ENCODE peak calls at places on chromosomes 4 and X, in eight cellular contexts. One of them, this sample, is unnamed.

GRCh38 chr4:138634915-138635314 is 380.7 kb upstream of the NOCT start:
- ATAC-seq in GM12878: no peak
- ATAC-seq in Panc1: no peak
- ATAC-seq in GM23338: no peak
- ATAC-seq in HepG2: no peak
- ATAC-seq in HCT116: no peak
- ATAC-seq in upper lobe of left lung: no peak
- ATAC-seq in K562: no peak
- ATAC-seq in this sample: no peak

GRCh38 chrX:23879380-23880090 is 28.2 kb downstream of the APOO start:
- ATAC-seq in upper lobe of left lung: no peak
- ATAC-seq in HCT116: no peak
- ATAC-seq in Panc1: no peak
- ATAC-seq in K562: no peak
- ATAC-seq in GM12878: no peak
- ATAC-seq in GM23338: no peak
- ATAC-seq in HepG2: no peak
- ATAC-seq in this sample: no peak

GRCh38 chr4:67236793-67237192 is 308.5 kb downstream of the CENPC start:
- ATAC-seq in HCT116: no peak
- ATAC-seq in upper lobe of left lung: no peak
- ATAC-seq in GM12878: no peak
- ATAC-seq in Panc1: no peak
- ATAC-seq in K562: peak
- ATAC-seq in GM23338: no peak
- ATAC-seq in HepG2: peak
- ATAC-seq in this sample: no peak

GRCh38 chrX:154513662-154514204 is 2.3 kb downstream of the FAM3A start:
- ATAC-seq in upper lobe of left lung: no peak
- ATAC-seq in GM23338: no peak
- ATAC-seq in HepG2: no peak
- ATAC-seq in GM12878: no peak
- ATAC-seq in K562: no peak
- ATAC-seq in HCT116: no peak
- ATAC-seq in Panc1: no peak
- ATAC-seq in this sample: no peak

GRCh38 chr4:151922306-151922705 is 161.5 kb upstream of the GATB start:
- ATAC-seq in upper lobe of left lung: no peak
- ATAC-seq in K562: no peak
- ATAC-seq in GM12878: no peak
- ATAC-seq in HCT116: no peak
- ATAC-seq in Panc1: no peak
- ATAC-seq in GM23338: no peak
- ATAC-seq in HepG2: no peak
- ATAC-seq in this sample: no peak

GRCh38 chrX:120235284-120235683 is 15.3 kb upstream of the ZBTB33 start:
- ATAC-seq in GM12878: no peak
- ATAC-seq in HCT116: no peak
- ATAC-seq in GM23338: no peak
- ATAC-seq in K562: no peak
- ATAC-seq in upper lobe of left lung: no peak
- ATAC-seq in Panc1: no peak
- ATAC-seq in HepG2: no peak
- ATAC-seq in this sample: no peak

GRCh38 chrX:132818638-132819037 is 139.8 kb downstream of the HS6ST2 start:
- ATAC-seq in K562: no peak
- ATAC-seq in HepG2: no peak
- ATAC-seq in upper lobe of left lung: no peak
- ATAC-seq in GM23338: peak
- ATAC-seq in Panc1: no peak
- ATAC-seq in HCT116: no peak
- ATAC-seq in GM12878: no peak
- ATAC-seq in this sample: no peak

GRCh38 chrX:77564824-77565223 is 117.6 kb downstream of the FGF16 start:
- ATAC-seq in K562: no peak
- ATAC-seq in GM23338: no peak
- ATAC-seq in GM12878: no peak
- ATAC-seq in HepG2: no peak
- ATAC-seq in HCT116: no peak
- ATAC-seq in Panc1: no peak
- ATAC-seq in upper lobe of left lung: no peak
- ATAC-seq in this sample: no peak

GRCh38 chr4:16837475-16837874 is 61.0 kb downstream of the LDB2 start:
- ATAC-seq in upper lobe of left lung: no peak
- ATAC-seq in GM23338: no peak
- ATAC-seq in K562: no peak
- ATAC-seq in HCT116: no peak
- ATAC-seq in HepG2: no peak
- ATAC-seq in GM12878: no peak
- ATAC-seq in Panc1: no peak
- ATAC-seq in this sample: no peak

GRCh38 chr4:98204236-98204553 is 57.0 kb upstream of the RAP1GDS1 start:
- ATAC-seq in GM23338: no peak
- ATAC-seq in Panc1: no peak
- ATAC-seq in HepG2: no peak
- ATAC-seq in upper lobe of left lung: no peak
- ATAC-seq in K562: no peak
- ATAC-seq in GM12878: peak
- ATAC-seq in HCT116: no peak
- ATAC-seq in this sample: no peak

GRCh38 chrX:44958480-44958879 is 85.5 kb downstream of the KDM6A start:
- ATAC-seq in upper lobe of left lung: no peak
- ATAC-seq in K562: no peak
- ATAC-seq in HepG2: no peak
- ATAC-seq in Panc1: no peak
- ATAC-seq in GM12878: no peak
- ATAC-seq in GM23338: no peak
- ATAC-seq in HCT116: no peak
- ATAC-seq in this sample: no peak

GRCh38 chrX:65607070-65607742 is 60.2 kb upstream of the MSN start:
- ATAC-seq in Panc1: no peak
- ATAC-seq in HepG2: no peak
- ATAC-seq in HCT116: no peak
- ATAC-seq in K562: no peak
- ATAC-seq in GM23338: no peak
- ATAC-seq in GM12878: peak
- ATAC-seq in upper lobe of left lung: no peak
- ATAC-seq in this sample: no peak

GRCh38 chr4:107977966-107978705 is 11.6 kb upstream of the HADH start:
- ATAC-seq in upper lobe of left lung: no peak
- ATAC-seq in GM12878: no peak
- ATAC-seq in HepG2: peak
- ATAC-seq in K562: no peak
- ATAC-seq in HCT116: no peak
- ATAC-seq in GM23338: no peak
- ATAC-seq in Panc1: no peak
- ATAC-seq in this sample: no peak

GRCh38 chr4:91279899-91280298 is 1023.9 kb upstream of the GRID2 start:
- ATAC-seq in Panc1: no peak
- ATAC-seq in upper lobe of left lung: no peak
- ATAC-seq in HepG2: no peak
- ATAC-seq in GM12878: no peak
- ATAC-seq in HCT116: no peak
- ATAC-seq in GM23338: no peak
- ATAC-seq in K562: no peak
- ATAC-seq in this sample: no peak

GRCh38 chr4:70688795-70689231 is 481 bp downstream of the UTP3 start:
- ATAC-seq in HepG2: peak
- ATAC-seq in upper lobe of left lung: peak
- ATAC-seq in GM12878: peak
- ATAC-seq in Panc1: peak
- ATAC-seq in HCT116: peak
- ATAC-seq in GM23338: peak
- ATAC-seq in K562: peak
- ATAC-seq in this sample: no peak

GRCh38 chr4:61540944-61541343 is 340.8 kb downstream of the ADGRL3 start:
- ATAC-seq in HCT116: no peak
- ATAC-seq in GM12878: peak
- ATAC-seq in upper lobe of left lung: no peak
- ATAC-seq in K562: no peak
- ATAC-seq in HepG2: peak
- ATAC-seq in GM23338: peak
- ATAC-seq in Panc1: no peak
- ATAC-seq in this sample: no peak

GRCh38 chr4:137531951-137532868 is at the start of gene PCDH18:
- ATAC-seq in GM12878: peak
- ATAC-seq in upper lobe of left lung: peak
- ATAC-seq in K562: no peak
- ATAC-seq in HCT116: no peak
- ATAC-seq in HepG2: no peak
- ATAC-seq in GM23338: peak
- ATAC-seq in Panc1: peak
- ATAC-seq in this sample: peak
- H3K4me3 ChIP-seq in GM12878: peak
- H3K4me3 ChIP-seq in upper lobe of left lung: peak
- H3K4me3 ChIP-seq in K562: no peak
- H3K4me3 ChIP-seq in HCT116: no peak
- H3K4me3 ChIP-seq in HepG2: no peak
- H3K4me3 ChIP-seq in GM23338: peak
- H3K4me3 ChIP-seq in Panc1: peak
- H3K4me3 ChIP-seq in this sample: peak

GRCh38 chr4:129164243-129164642 is 68.3 kb downstream of the C4orf33 start:
- ATAC-seq in HepG2: no peak
- ATAC-seq in GM23338: no peak
- ATAC-seq in upper lobe of left lung: no peak
- ATAC-seq in K562: no peak
- ATAC-seq in GM12878: no peak
- ATAC-seq in HCT116: no peak
- ATAC-seq in Panc1: no peak
- ATAC-seq in this sample: no peak

GRCh38 chr4:129162450-129162849 is 66.5 kb downstream of the C4orf33 start:
- ATAC-seq in upper lobe of left lung: no peak
- ATAC-seq in HepG2: no peak
- ATAC-seq in K562: no peak
- ATAC-seq in Panc1: no peak
- ATAC-seq in GM23338: no peak
- ATAC-seq in GM12878: no peak
- ATAC-seq in HCT116: no peak
- ATAC-seq in this sample: no peak

GRCh38 chr4:129167640-129168260 is 71.8 kb downstream of the C4orf33 start:
- ATAC-seq in Panc1: no peak
- ATAC-seq in K562: peak
- ATAC-seq in HCT116: no peak
- ATAC-seq in GM12878: no peak
- ATAC-seq in upper lobe of left lung: no peak
- ATAC-seq in GM23338: peak
- ATAC-seq in HepG2: peak
- ATAC-seq in this sample: no peak

GRCh38 chr4:129163427-129163826 is 67.5 kb downstream of the C4orf33 start:
- ATAC-seq in upper lobe of left lung: no peak
- ATAC-seq in GM12878: no peak
- ATAC-seq in HepG2: no peak
- ATAC-seq in Panc1: no peak
- ATAC-seq in HCT116: no peak
- ATAC-seq in GM23338: no peak
- ATAC-seq in K562: no peak
- ATAC-seq in this sample: no peak
- TF ChIP-seq POLR2AphosphoS5 in upper lobe of left lung: no peak
- TF ChIP-seq POLR2AphosphoS5 in GM12878: no peak
- TF ChIP-seq POLR2AphosphoS5 in HepG2: no peak
- TF ChIP-seq POLR2AphosphoS5 in Panc1: no peak
- TF ChIP-seq POLR2AphosphoS5 in HCT116: no peak
- TF ChIP-seq POLR2AphosphoS5 in GM23338: no peak
- TF ChIP-seq POLR2AphosphoS5 in K562: no peak
- TF ChIP-seq POLR2AphosphoS5 in this sample: no peak

DNA sequence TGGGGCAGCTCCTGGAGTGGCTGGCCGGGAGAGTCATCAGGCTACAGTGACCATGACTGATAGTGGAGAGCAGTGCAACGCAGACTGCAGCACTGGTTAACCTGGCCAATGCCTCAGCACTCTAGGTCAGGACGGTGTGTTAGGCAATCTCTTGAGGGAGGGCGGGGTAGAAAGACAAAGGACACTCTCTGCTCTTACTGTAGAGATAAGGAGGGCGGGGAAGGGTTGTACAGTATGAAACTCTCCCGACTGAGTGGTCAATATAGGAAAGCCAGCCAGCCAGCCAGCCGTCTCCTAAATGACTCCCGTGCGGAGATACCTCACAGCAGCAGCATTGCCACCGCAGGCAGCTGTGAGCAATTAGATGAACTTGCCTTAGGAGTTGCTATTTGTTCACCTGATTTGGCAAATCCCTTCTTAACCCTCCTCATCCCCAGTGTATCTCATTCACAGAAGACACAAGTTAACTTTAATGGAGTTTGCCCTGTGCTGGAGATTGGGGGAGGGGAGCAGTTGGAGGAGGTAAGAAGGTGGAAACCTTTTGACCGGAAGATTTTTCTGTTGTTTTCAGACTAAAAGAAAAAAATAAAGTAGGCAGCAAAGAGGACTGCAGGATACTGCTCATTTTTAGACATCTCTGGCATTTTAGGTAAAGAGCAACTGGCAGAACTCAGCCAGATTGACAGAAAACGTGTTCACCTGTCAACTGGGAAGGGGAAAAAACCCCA is 330.5 kb downstream of the HNRNPD start:
- ATAC-seq in upper lobe of left lung: peak
- ATAC-seq in Panc1: peak
- ATAC-seq in GM12878: no peak
- ATAC-seq in K562: peak
- ATAC-seq in HepG2: peak
- ATAC-seq in GM23338: peak
- ATAC-seq in HCT116: peak
- ATAC-seq in this sample: no peak
- H3K4me3 ChIP-seq in upper lobe of left lung: peak
- H3K4me3 ChIP-seq in Panc1: no peak
- H3K4me3 ChIP-seq in GM12878: no peak
- H3K4me3 ChIP-seq in K562: no peak
- H3K4me3 ChIP-seq in HepG2: no peak
- H3K4me3 ChIP-seq in GM23338: peak
- H3K4me3 ChIP-seq in HCT116: no peak
- H3K4me3 ChIP-seq in this sample: peak

DNA sequence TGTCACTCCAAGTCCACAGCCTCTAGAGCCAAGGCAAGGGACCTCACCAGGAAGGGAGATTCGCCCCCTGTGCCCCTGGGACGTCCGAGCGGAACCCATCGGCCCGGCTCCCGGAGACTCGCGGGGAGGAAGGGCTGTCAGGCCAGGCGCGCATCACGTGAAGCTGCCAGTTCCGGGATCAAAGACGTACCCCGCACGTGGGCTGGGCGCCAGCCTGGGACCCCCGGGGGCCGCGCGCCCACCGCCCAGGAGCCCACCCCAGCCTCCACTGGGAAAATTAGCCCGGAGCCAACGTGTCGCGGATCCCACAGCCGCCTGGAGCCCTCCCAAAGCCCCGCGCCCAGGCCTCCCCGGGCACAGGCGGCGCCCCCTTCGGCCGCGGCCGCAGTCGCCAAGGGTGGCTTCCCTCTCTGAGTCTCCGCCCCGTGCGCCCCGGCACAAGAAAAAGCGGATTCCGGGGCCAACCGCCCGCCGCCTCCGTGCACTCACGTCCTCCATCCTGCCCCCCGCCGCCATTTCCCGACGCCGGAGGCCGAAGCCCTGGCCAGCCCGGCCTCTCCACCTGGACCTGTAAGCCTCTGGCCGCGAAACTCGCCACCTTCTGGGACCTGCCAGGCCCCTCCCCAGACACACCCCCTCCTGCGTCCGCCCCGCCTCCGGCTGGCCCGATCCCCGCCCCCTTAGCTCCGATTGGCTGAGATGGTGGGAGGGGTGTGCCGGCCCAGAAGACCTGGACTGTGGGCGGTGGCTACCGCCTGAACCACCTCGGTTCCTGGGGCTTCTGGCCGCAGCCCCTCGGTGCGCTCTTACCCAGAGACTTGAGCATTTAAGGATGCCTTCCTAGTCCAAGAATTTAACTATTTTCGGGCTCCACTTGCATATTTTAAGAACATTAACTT is at the start of gene TMEM192:
- ATAC-seq in GM12878: peak
- ATAC-seq in upper lobe of left lung: peak
- ATAC-seq in Panc1: peak
- ATAC-seq in GM23338: peak
- ATAC-seq in HCT116: peak
- ATAC-seq in K562: peak
- ATAC-seq in HepG2: peak
- ATAC-seq in this sample: peak
- TF ChIP-seq POLR2AphosphoS5 in GM12878: peak
- TF ChIP-seq POLR2AphosphoS5 in upper lobe of left lung: no peak
- TF ChIP-seq POLR2AphosphoS5 in Panc1: peak
- TF ChIP-seq POLR2AphosphoS5 in GM23338: peak
- TF ChIP-seq POLR2AphosphoS5 in HCT116: peak
- TF ChIP-seq POLR2AphosphoS5 in K562: peak
- TF ChIP-seq POLR2AphosphoS5 in HepG2: peak
- TF ChIP-seq POLR2AphosphoS5 in this sample: peak

This sample was measured in gastroesophageal sphincter.